ENCODE peak calls at places on chromosomes 4 and X, in four cellular contexts. S is endodermal cell, E is GM23248, F is HL-60. G is an unnamed sample.

GRCh38 chr4:88967883-88968316 is 89.1 kb downstream of the FAM13A start:
- DNase-seq in E (no peak), S (no peak), F (no peak), G (no peak)

GRCh38 chrX:150897371-150898319 is 823 bp downstream of the CD99L2 start:
- DNase-seq in F (peak; percentile 7), S (peak; percentile 74), E (peak; percentile 43), G (peak; percentile 45)

GRCh38 chr4:43843501-43843900 is 605.1 kb downstream of the KCTD8 start:
- DNase-seq in E (peak; percentile 4), S (no peak), F (no peak), G (no peak)

GRCh38 chrX:459611-460010 is 72.9 kb upstream of the PPP2R3B start:
- DNase-seq in F (no peak), E (no peak), S (no peak), G (no peak)

GRCh38 chrX:136755411-136755810 is 25.3 kb downstream of the ARHGEF6 start:
- DNase-seq in E (no peak), F (no peak), S (no peak), G (no peak)

GRCh38 chr4:55540271-55540670 is 6.4 kb downstream of the CLOCK start:
- DNase-seq in S (no peak), E (no peak), F (no peak), G (no peak)

GRCh38 chrX:139787601-139788000 is 79.6 kb upstream of the MCF2 start:
- DNase-seq in S (no peak), F (no peak), E (no peak), G (no peak)

GRCh38 chr4:10089346-10089745 is 27.3 kb downstream of the WDR1 start:
- DNase-seq in E (peak; percentile 39), F (no peak), S (peak; percentile 81), G (no peak)

GRCh38 chrX:123476636-123477219 is 256.1 kb downstream of the THOC2 start:
- DNase-seq in E (no peak), F (no peak), S (no peak), G (no peak)

GRCh38 chrX:32877592-32877991 is 333.8 kb downstream of the DMD start:
- DNase-seq in S (no peak), E (no peak), F (no peak), G (no peak)

GRCh38 chr4:122500852-122501501 is 44.5 kb upstream of the IL2 start:
- DNase-seq in E (no peak), S (no peak), F (no peak), G (no peak)

DNA sequence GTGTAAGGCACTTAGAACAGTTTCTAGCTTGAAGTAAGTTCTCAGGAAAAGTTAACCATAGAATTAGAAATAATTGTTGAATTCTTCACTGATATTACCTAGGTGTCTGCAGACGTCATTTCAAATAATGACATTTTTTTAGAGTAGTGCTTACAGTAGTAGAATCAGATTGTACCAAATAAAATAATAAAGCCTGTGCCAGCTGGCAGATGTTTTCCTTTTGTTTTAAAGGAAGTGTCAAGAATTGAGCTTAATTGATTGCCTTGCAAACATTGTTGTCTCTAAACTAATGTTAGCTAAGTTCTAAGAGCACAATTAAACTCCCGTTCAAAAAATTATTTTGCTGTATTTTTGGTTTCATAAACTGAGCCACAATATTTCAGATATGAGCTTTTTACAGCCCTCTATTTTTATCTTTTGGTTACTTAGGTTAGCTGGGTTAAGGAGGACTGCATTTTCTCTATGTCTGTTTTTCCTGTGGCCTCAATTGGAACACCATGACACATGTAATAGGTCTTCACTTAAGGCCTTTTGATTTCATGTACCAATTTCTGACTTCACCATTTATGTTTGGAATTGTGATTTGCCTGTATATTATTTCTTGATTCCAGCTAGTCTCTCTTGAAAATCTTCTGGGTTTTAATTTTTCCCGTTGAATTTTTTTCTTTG is 64.2 kb downstream of the DCUN1D4 start:
- DNase-seq in E (no peak), F (no peak), S (no peak), G (no peak)
- H3K27ac ChIP-seq in E (no peak overlapping the region), F (peak overlapping the region; percentile 60), S (no peak overlapping the region), G (no peak overlapping the region)

DNA sequence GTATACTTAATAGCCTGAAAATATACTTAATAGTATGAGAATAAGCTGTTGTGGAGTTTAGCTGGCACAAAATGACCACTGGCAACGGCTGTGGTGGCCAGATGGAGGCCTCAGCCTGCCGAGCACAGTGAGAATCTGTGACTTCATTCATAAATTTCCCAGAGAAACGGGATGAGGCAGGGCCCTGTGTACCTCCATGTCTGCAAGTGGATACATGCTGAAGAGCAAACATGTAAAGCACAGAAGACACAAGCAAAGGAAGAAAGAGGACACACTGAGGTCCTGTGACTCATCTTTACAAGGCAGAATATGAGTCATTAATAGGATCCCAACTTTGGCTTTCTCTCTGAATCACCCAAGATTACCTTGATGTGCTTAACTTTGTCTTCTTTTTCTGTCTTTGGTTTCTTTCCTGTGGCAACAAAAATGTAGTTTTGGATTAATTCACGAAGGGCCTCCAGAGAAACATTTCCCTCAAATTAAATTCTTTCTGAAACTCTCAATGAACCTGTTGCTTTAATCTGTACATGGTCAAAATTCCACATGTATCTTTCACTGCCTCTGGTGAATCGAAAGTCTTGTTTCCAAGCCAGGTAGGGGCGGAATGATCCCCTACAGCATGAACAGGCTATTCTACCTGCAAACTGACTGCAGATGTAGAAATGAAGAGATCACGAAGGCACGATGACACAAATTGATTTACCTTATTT is 56.4 kb downstream of the IRF2 start:
- DNase-seq in E (peak; percentile 95), F (no peak), S (no peak), G (peak; percentile 92)
- H3K27ac ChIP-seq in E (peak overlapping the region; percentile 61), F (peak overlapping the region; percentile 71), S (no peak overlapping the region), G (peak overlapping the region; percentile 48)

GRCh38 chrX:115562492-115562872 is 1.5 kb downstream of the PLS3 start:
- DNase-seq in E (peak; percentile 59), F (no peak), S (no peak), G (peak; percentile 55)

GRCh38 chrX:115561605-115562491 is 874 bp downstream of the PLS3 start:
- DNase-seq in E (peak; percentile 67), F (no peak), S (peak; percentile 87), G (peak; percentile 68)

GRCh38 chrX:115563633-115564182 is 2.7 kb downstream of the PLS3 start:
- DNase-seq in S (no peak), E (peak; percentile 24), F (no peak), G (no peak)

GRCh38 chrX:115565888-115566287 is 4.9 kb downstream of the PLS3 start:
- DNase-seq in F (no peak), S (no peak), E (no peak), G (no peak)

DNA sequence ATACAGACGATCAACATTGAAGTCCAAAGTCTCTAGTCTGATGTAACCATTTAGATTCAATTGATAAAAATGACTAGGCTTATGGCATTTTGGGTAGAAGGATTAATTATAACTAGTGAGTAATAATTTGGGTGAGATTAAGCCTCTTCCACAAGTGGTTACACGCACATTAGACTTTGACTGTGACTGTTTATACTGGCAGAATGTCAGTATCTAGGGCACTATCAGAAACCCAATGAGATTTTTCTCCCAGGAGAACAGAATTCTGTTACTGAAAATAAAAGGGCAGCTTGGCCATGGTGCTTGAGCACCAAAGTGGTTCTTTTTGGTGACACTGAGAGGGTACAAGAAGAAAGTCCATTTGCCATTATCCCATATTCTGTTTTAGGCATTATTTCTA is 3.3 kb downstream of the PLS3 start:
- DNase-seq in F (no peak), E (peak; percentile 42), S (no peak), G (peak; percentile 5)
- H3K27ac ChIP-seq in F (no peak overlapping the region), E (peak overlapping the region; percentile 88), S (no peak overlapping the region), G (no peak overlapping the region)

DNA sequence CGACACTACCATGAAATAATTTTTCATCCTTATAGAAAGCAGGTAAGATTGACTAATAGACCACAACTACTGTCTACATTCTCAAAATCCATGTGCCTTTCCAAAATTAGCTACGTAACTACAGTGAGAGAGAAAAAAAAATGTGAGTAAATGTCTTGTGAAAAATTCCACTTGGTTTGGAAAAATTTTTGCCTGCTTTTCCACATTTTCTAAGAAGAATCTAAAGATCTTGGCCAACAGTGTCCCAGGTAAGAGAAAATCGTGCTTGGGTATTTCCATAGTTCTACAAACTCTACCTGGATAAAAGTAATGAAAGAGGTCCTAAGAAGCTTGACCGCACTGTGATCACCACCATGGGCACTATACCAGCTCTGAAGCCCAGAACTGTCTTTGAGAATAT is 1.4 kb upstream of the CLCN3 start:
- DNase-seq in S (no peak), F (no peak), E (no peak), G (no peak)
- H3K27ac ChIP-seq in S (no peak overlapping the region), F (peak overlapping the region; percentile 83), E (peak overlapping the region; percentile 95), G (no peak overlapping the region)

DNA sequence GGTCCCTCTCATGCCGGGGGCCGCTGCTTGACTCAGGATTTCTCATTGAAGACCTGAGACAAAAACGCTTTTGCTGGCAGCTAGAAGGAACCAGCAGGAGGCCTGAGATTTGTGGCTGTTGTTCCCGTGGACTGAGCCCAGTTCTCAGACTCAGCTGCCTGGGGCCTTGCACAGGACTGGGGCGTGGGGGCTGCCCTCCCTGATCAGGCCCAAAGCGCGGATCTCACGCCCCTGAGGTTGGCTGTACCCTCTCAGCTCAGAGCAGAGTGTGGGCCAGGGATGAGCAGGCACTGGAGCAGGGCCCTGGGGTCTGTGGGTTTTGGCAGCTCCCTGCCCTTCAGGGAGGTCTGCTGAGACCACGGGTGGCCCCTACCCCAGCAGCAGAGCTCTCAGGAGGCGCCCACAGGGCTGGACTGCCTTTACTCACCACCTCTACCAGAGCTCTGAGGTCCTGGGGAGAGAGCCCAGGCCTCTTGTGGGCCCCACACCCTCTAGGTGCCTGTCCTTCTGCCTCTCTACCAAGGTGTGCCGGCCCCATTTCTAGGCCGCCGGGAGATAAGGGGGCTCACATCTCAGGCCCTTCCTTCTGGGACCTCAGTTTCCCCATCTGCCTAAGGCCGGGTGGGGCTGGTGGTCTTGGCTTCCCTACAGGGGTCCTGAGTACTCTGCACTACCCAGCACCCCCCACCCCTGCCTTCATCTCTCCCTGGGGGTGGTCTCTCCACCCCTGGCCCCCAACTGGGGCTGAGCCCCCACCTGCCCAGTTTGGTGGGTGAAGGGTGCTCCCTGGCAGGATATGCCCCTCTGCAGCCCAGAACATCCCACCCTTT is 5.6 kb downstream of the MSANTD1 start:
- DNase-seq in S (peak; percentile 34), F (no peak), E (no peak), G (no peak)
- H3K27ac ChIP-seq in S (peak overlapping the region; percentile 38), F (no peak overlapping the region), E (no peak overlapping the region), G (no peak overlapping the region)

GRCh38 chr4:186765138-186765537 is 41.5 kb upstream of the FAT1 start:
- DNase-seq in F (no peak), S (peak; percentile 66), E (peak; percentile 65), G (no peak)
- H3K27ac ChIP-seq in F (no peak overlapping the region), S (no peak overlapping the region), E (no peak overlapping the region), G (no peak overlapping the region)

GRCh38 chrX:40167240-40168182 is 69.8 kb upstream of the BCOR start:
- DNase-seq in S (peak; percentile 90), E (peak; percentile 58), F (no peak), G (peak; percentile 57)
- H3K27ac ChIP-seq in S (no peak overlapping the region), E (peak overlapping the region; percentile 3), F (no peak overlapping the region), G (peak overlapping the region; percentile 64)

G was measured in mesenchymal stem cell.